ENCODE peak calls at places on chromosomes 2 and 18, in four cellular contexts. A is IMR-90, L is mesendoderm, K is H1. C is an unnamed sample.

GRCh38 chr2:46375566-46376125 is 78.4 kb downstream of the EPAS1 start:
- DNase-seq in A (no peak), K (no peak), L (no peak), C (no peak)

GRCh38 chr2:105262662-105263091 is 21.1 kb downstream of the GPR45 start:
- DNase-seq in A (no peak), K (no peak), L (peak; percentile 29), C (no peak)

GRCh38 chr2:10536569-10537133 is 88.5 kb upstream of the ODC1 start:
- DNase-seq in K (no peak), A (no peak), L (peak; percentile 67), C (no peak)

GRCh38 chr2:201218780-201219179 is 35.8 kb downstream of the CASP10 start:
- DNase-seq in L (no peak), K (no peak), A (peak; percentile 41), C (no peak)

GRCh38 chr2:240567137-240567871 is 980 bp upstream of the RNPEPL1 start:
- DNase-seq in A (no peak), L (no peak), K (no peak), C (no peak)

GRCh38 chr2:140650825-140651224 is 1480.0 kb downstream of the LRP1B start:
- DNase-seq in L (no peak), A (peak; percentile 44), K (no peak), C (no peak)

GRCh38 chr2:197159681-197160211 is 150.8 kb downstream of the ANKRD44 start:
- DNase-seq in K (no peak), A (peak; percentile 85), L (no peak), C (no peak)

GRCh38 chr18:55510809-55511208 is 77.2 kb downstream of the TCF4 start:
- DNase-seq in K (no peak), L (no peak), A (peak; percentile 92), C (no peak)

GRCh38 chr2:69134546-69134945 is 121.6 kb downstream of the ANTXR1 start:
- DNase-seq in L (no peak), K (no peak), A (peak; percentile 35), C (no peak)

GRCh38 chr18:28208268-28208667 is 31.3 kb upstream of the CDH2 start:
- DNase-seq in K (no peak), A (no peak), L (no peak), C (no peak)

GRCh38 chr18:3973191-3973590 is 481.9 kb downstream of the DLGAP1 start:
- DNase-seq in A (no peak), L (no peak), K (no peak), C (no peak)
- H3K56ac ChIP-seq in A (no peak overlapping the region), L (peak overlapping the region; percentile 47), K (no peak overlapping the region), C (no peak overlapping the region)

GRCh38 chr2:180524458-180524857 is 455.9 kb upstream of the UBE2E3 start:
- DNase-seq in A (peak; percentile 29), K (no peak), L (peak; percentile 59), C (no peak)
- H3K4me2 ChIP-seq in A (peak overlapping the region; percentile 61), K (no peak overlapping the region), L (no peak overlapping the region), C (no peak overlapping the region)

GRCh38 chr18:36592282-36592681 is 236.5 kb downstream of the TPGS2 start:
- DNase-seq in L (no peak), K (no peak), A (peak; percentile 72), C (no peak)
- H3K56ac ChIP-seq in L (no peak overlapping the region), K (no peak overlapping the region), A (no peak overlapping the region), C (no peak overlapping the region)

GRCh38 chr18:26458526-26459232 is 89.7 kb downstream of the KCTD1 start:
- DNase-seq in L (no peak), A (peak; percentile 80), K (no peak), C (no peak)
- H3K4me2 ChIP-seq in L (no peak overlapping the region), A (peak overlapping the region; percentile 15), K (no peak overlapping the region), C (no peak overlapping the region)

GRCh38 chr2:118686364-118686763 is 161.1 kb downstream of the EN1 start:
- DNase-seq in L (no peak), K (no peak), A (no peak), C (no peak)
- H3K56ac ChIP-seq in L (no peak overlapping the region), K (no peak overlapping the region), A (no peak overlapping the region), C (no peak overlapping the region)

GRCh38 chr2:26971911-26972786 is 1.7 kb downstream of the MAPRE3 start:
- DNase-seq in K (no peak), L (no peak), A (no peak), C (no peak)
- H3K4me2 ChIP-seq in K (peak overlapping the region; percentile 81), L (no peak overlapping the region), A (no peak overlapping the region), C (peak overlapping the region; percentile 94)

GRCh38 chr18:7914834-7915670 is 347.9 kb downstream of the PTPRM start:
- DNase-seq in K (no peak), L (no peak), A (no peak), C (no peak)
- H3K56ac ChIP-seq in K (no peak overlapping the region), L (no peak overlapping the region), A (no peak overlapping the region), C (no peak overlapping the region)

GRCh38 chr2:71687412-71687811 is 234.1 kb downstream of the DYSF start:
- DNase-seq in A (no peak), K (no peak), L (no peak), C (no peak)
- H3K4me2 ChIP-seq in A (no peak overlapping the region), K (no peak overlapping the region), L (no peak overlapping the region), C (no peak overlapping the region)

C was measured in H9.